ENCODE peak calls at places on chromosome 15, in eight cellular contexts. One of them, this sample, is unnamed.
A peak's percentile ranks its signal among the peaks of the same experiment; 100 is the strongest.

GRCh38 chr15:57122080-57122845 is 203.8 kb downstream of the TCF12 start:
- DNase-seq in sigmoid colon: no peak
- DNase-seq in gastrocnemius medialis: no peak
- DNase-seq in heart left ventricle: no peak
- DNase-seq in adipocyte: peak; percentile 40
- DNase-seq in spleen: no peak
- DNase-seq in trophoblast cell: no peak
- DNase-seq in psoas muscle: no peak
- DNase-seq in this sample: no peak

GRCh38 chr15:43204016-43204901 is 16.6 kb downstream of the EPB42 start:
- DNase-seq in trophoblast cell: peak; percentile 36
- DNase-seq in adipocyte: peak; percentile 73
- DNase-seq in psoas muscle: peak; percentile 44
- DNase-seq in gastrocnemius medialis: no peak
- DNase-seq in sigmoid colon: no peak
- DNase-seq in spleen: no peak
- DNase-seq in heart left ventricle: peak; percentile 45
- DNase-seq in this sample: no peak

GRCh38 chr15:33215941-33216872 is 21.7 kb upstream of the FMN1 start:
- DNase-seq in sigmoid colon: no peak
- DNase-seq in spleen: no peak
- DNase-seq in adipocyte: peak; percentile 18
- DNase-seq in gastrocnemius medialis: no peak
- DNase-seq in psoas muscle: no peak
- DNase-seq in trophoblast cell: peak; percentile 33
- DNase-seq in heart left ventricle: no peak
- DNase-seq in this sample: no peak

GRCh38 chr15:57676578-57676977 is 29.9 kb upstream of the POLR2M start:
- DNase-seq in heart left ventricle: no peak
- DNase-seq in adipocyte: no peak
- DNase-seq in psoas muscle: no peak
- DNase-seq in trophoblast cell: no peak
- DNase-seq in gastrocnemius medialis: no peak
- DNase-seq in sigmoid colon: no peak
- DNase-seq in spleen: no peak
- DNase-seq in this sample: no peak

GRCh38 chr15:78306176-78306774 is 6.9 kb upstream of the SKIC8 start:
- DNase-seq in spleen: no peak
- DNase-seq in psoas muscle: no peak
- DNase-seq in gastrocnemius medialis: no peak
- DNase-seq in trophoblast cell: no peak
- DNase-seq in sigmoid colon: no peak
- DNase-seq in adipocyte: peak; percentile 89
- DNase-seq in heart left ventricle: no peak
- DNase-seq in this sample: no peak

GRCh38 chr15:60672400-60672799 is 193.5 kb upstream of the ICE2 start:
- DNase-seq in heart left ventricle: no peak
- DNase-seq in spleen: no peak
- DNase-seq in psoas muscle: no peak
- DNase-seq in trophoblast cell: no peak
- DNase-seq in gastrocnemius medialis: no peak
- DNase-seq in adipocyte: no peak
- DNase-seq in sigmoid colon: no peak
- DNase-seq in this sample: no peak

GRCh38 chr15:76787273-76787672 is 117.9 kb downstream of the SCAPER start:
- DNase-seq in adipocyte: no peak
- DNase-seq in heart left ventricle: no peak
- DNase-seq in trophoblast cell: no peak
- DNase-seq in sigmoid colon: no peak
- DNase-seq in spleen: no peak
- DNase-seq in gastrocnemius medialis: no peak
- DNase-seq in psoas muscle: no peak
- DNase-seq in this sample: no peak

GRCh38 chr15:41942886-41943285 is 29.5 kb downstream of the EHD4 start:
- DNase-seq in psoas muscle: no peak
- DNase-seq in gastrocnemius medialis: no peak
- DNase-seq in heart left ventricle: no peak
- DNase-seq in sigmoid colon: no peak
- DNase-seq in spleen: no peak
- DNase-seq in adipocyte: no peak
- DNase-seq in trophoblast cell: no peak
- DNase-seq in this sample: no peak

GRCh38 chr15:64150236-64150578 is 1.3 kb upstream of the SNX22 start:
- DNase-seq in spleen: no peak
- DNase-seq in psoas muscle: no peak
- DNase-seq in adipocyte: no peak
- DNase-seq in sigmoid colon: peak; percentile 52
- DNase-seq in trophoblast cell: no peak
- DNase-seq in heart left ventricle: no peak
- DNase-seq in gastrocnemius medialis: no peak
- DNase-seq in this sample: no peak

GRCh38 chr15:76296849-76297248 is 14.4 kb downstream of the ETFA start:
- DNase-seq in heart left ventricle: no peak
- DNase-seq in sigmoid colon: no peak
- DNase-seq in psoas muscle: no peak
- DNase-seq in trophoblast cell: no peak
- DNase-seq in gastrocnemius medialis: no peak
- DNase-seq in adipocyte: no peak
- DNase-seq in spleen: no peak
- DNase-seq in this sample: no peak

GRCh38 chr15:41494190-41494921 is 682 bp downstream of the ITPKA start:
- DNase-seq in heart left ventricle: no peak
- DNase-seq in trophoblast cell: no peak
- DNase-seq in sigmoid colon: no peak
- DNase-seq in spleen: peak; percentile 84
- DNase-seq in psoas muscle: peak; percentile 30
- DNase-seq in adipocyte: peak; percentile 42
- DNase-seq in gastrocnemius medialis: no peak
- DNase-seq in this sample: peak; percentile 23

GRCh38 chr15:43153269-43153668 is 19.9 kb downstream of the TMEM62 start:
- DNase-seq in adipocyte: no peak
- DNase-seq in gastrocnemius medialis: no peak
- DNase-seq in trophoblast cell: no peak
- DNase-seq in spleen: no peak
- DNase-seq in sigmoid colon: no peak
- DNase-seq in psoas muscle: no peak
- DNase-seq in heart left ventricle: no peak
- DNase-seq in this sample: no peak

GRCh38 chr15:67210555-67211168 is 43.8 kb downstream of the AAGAB start:
- DNase-seq in spleen: no peak
- DNase-seq in trophoblast cell: no peak
- DNase-seq in heart left ventricle: no peak
- DNase-seq in sigmoid colon: no peak
- DNase-seq in psoas muscle: no peak
- DNase-seq in adipocyte: no peak
- DNase-seq in gastrocnemius medialis: no peak
- DNase-seq in this sample: no peak

GRCh38 chr15:25437751-25438600 is 848 bp downstream of the UBE3A start:
- DNase-seq in gastrocnemius medialis: peak; percentile 16
- DNase-seq in psoas muscle: peak; percentile 67
- DNase-seq in sigmoid colon: peak; percentile 74
- DNase-seq in heart left ventricle: peak; percentile 60
- DNase-seq in spleen: peak; percentile 93
- DNase-seq in trophoblast cell: peak; percentile 69
- DNase-seq in adipocyte: peak; percentile 79
- DNase-seq in this sample: peak; percentile 52

GRCh38 chr15:89125038-89125826 is 37.0 kb downstream of the ABHD2 start:
- DNase-seq in spleen: no peak
- DNase-seq in psoas muscle: no peak
- DNase-seq in trophoblast cell: no peak
- DNase-seq in adipocyte: no peak
- DNase-seq in heart left ventricle: no peak
- DNase-seq in gastrocnemius medialis: no peak
- DNase-seq in sigmoid colon: no peak
- DNase-seq in this sample: no peak

GRCh38 chr15:82551646-82552247 is 11.5 kb upstream of the RPS17 start:
- DNase-seq in adipocyte: no peak
- DNase-seq in trophoblast cell: peak; percentile 57
- DNase-seq in heart left ventricle: no peak
- DNase-seq in gastrocnemius medialis: no peak
- DNase-seq in sigmoid colon: no peak
- DNase-seq in spleen: no peak
- DNase-seq in psoas muscle: no peak
- DNase-seq in this sample: no peak

GRCh38 chr15:82552861-82553260 is 12.6 kb upstream of the RPS17 start:
- DNase-seq in trophoblast cell: no peak
- DNase-seq in gastrocnemius medialis: peak; percentile 56
- DNase-seq in spleen: no peak
- DNase-seq in adipocyte: no peak
- DNase-seq in heart left ventricle: no peak
- DNase-seq in sigmoid colon: no peak
- DNase-seq in psoas muscle: no peak
- DNase-seq in this sample: no peak

GRCh38 chr15:82554351-82554750 is 14.1 kb upstream of the RPS17 start:
- DNase-seq in adipocyte: no peak
- DNase-seq in spleen: no peak
- DNase-seq in gastrocnemius medialis: peak; percentile 33
- DNase-seq in trophoblast cell: no peak
- DNase-seq in sigmoid colon: no peak
- DNase-seq in psoas muscle: no peak
- DNase-seq in heart left ventricle: no peak
- DNase-seq in this sample: no peak

GRCh38 chr15:82554857-82555256 is 14.6 kb upstream of the RPS17 start:
- DNase-seq in psoas muscle: no peak
- DNase-seq in gastrocnemius medialis: no peak
- DNase-seq in trophoblast cell: no peak
- DNase-seq in sigmoid colon: no peak
- DNase-seq in adipocyte: no peak
- DNase-seq in heart left ventricle: no peak
- DNase-seq in spleen: no peak
- DNase-seq in this sample: no peak

GRCh38 chr15:82553846-82554245 is 13.6 kb upstream of the RPS17 start:
- DNase-seq in adipocyte: no peak
- DNase-seq in heart left ventricle: no peak
- DNase-seq in trophoblast cell: peak; percentile 69
- DNase-seq in spleen: no peak
- DNase-seq in gastrocnemius medialis: no peak
- DNase-seq in sigmoid colon: no peak
- DNase-seq in psoas muscle: no peak
- DNase-seq in this sample: no peak
- H3K36me3 ChIP-seq in adipocyte: peaks cover 22% of the 10 kb centered on the region
- H3K36me3 ChIP-seq in heart left ventricle: peaks cover 7% of the 10 kb centered on the region
- H3K36me3 ChIP-seq in trophoblast cell: no peaks in the 10 kb centered on the region
- H3K36me3 ChIP-seq in spleen: no peaks in the 10 kb centered on the region
- H3K36me3 ChIP-seq in gastrocnemius medialis: no peaks in the 10 kb centered on the region
- H3K36me3 ChIP-seq in sigmoid colon: peaks cover 49% of the 10 kb centered on the region
- H3K36me3 ChIP-seq in psoas muscle: no peaks in the 10 kb centered on the region
- H3K36me3 ChIP-seq in this sample: no peaks in the 10 kb centered on the region

GRCh38 chr15:70426065-70426821 is 328.5 kb upstream of the TLE3 start:
- DNase-seq in psoas muscle: no peak
- DNase-seq in gastrocnemius medialis: no peak
- DNase-seq in heart left ventricle: no peak
- DNase-seq in adipocyte: peak; percentile 4
- DNase-seq in trophoblast cell: no peak
- DNase-seq in spleen: no peak
- DNase-seq in sigmoid colon: no peak
- DNase-seq in this sample: no peak
- H3K27me3 ChIP-seq in psoas muscle: peaks cover 16% of the 10 kb centered on the region
- H3K27me3 ChIP-seq in gastrocnemius medialis: peaks cover 4% of the 10 kb centered on the region
- H3K27me3 ChIP-seq in heart left ventricle: no peaks in the 10 kb centered on the region
- H3K27me3 ChIP-seq in adipocyte: peaks cover 43% of the 10 kb centered on the region
- H3K27me3 ChIP-seq in trophoblast cell: no peaks in the 10 kb centered on the region
- H3K27me3 ChIP-seq in spleen: peaks cover 3% of the 10 kb centered on the region
- H3K27me3 ChIP-seq in sigmoid colon: no peaks in the 10 kb centered on the region
- H3K27me3 ChIP-seq in this sample: no peaks in the 10 kb centered on the region

DNA sequence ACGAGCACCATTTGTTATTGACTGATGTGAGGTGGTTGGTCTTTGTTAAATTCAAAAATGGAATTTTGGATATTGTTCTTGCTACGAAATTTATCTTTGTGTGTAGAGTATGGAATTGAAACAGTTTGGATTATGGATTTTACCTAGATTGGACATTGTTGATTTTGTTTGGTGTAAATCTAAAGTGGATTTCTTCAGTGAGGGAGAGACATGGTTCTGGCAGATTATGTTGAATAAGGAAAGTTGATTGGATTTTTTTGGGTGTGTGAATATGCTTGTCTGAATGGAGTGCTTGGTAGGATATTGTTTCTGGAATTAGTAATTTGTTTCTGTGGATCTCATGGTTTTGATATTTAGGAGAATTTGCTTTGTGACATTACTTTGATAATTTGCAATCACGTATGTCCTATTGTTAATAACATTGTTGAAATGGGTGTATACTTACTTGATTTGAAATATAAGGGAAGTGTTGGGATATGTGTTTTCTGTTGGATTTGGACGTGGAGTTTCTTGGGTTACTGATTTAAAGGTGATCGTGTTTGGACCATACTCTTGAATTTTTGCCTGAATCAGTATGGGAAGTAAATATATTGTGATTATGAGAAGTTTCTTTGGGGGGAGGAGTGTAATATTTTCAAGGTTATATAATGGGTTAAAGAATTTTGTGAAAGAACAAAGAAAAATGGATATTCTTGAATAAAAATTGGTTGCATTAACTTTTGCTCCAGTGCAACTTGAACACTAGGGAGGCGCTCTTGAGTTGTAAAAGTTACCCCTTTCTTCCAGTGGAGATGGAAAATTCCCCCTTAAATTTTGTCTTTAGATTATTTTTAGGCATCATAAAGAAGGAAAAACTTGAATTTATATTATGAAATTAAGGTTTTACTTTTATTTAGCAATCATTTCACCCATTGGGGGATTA is 875 bp upstream of the CHD2 start:
- DNase-seq in adipocyte: no peak
- DNase-seq in trophoblast cell: no peak
- DNase-seq in psoas muscle: no peak
- DNase-seq in sigmoid colon: no peak
- DNase-seq in gastrocnemius medialis: no peak
- DNase-seq in heart left ventricle: no peak
- DNase-seq in spleen: no peak
- DNase-seq in this sample: no peak
- H3K4me3 ChIP-seq in adipocyte: peak overlapping the region; percentile 96
- H3K4me3 ChIP-seq in trophoblast cell: no peak overlapping the region
- H3K4me3 ChIP-seq in psoas muscle: peak overlapping the region; percentile 68
- H3K4me3 ChIP-seq in sigmoid colon: peak overlapping the region; percentile 60
- H3K4me3 ChIP-seq in gastrocnemius medialis: peak overlapping the region; percentile 72
- H3K4me3 ChIP-seq in heart left ventricle: peak overlapping the region; percentile 63
- H3K4me3 ChIP-seq in spleen: peak overlapping the region; percentile 58
- H3K4me3 ChIP-seq in this sample: no peak overlapping the region

GRCh38 chr15:84791763-84792162 is 25.4 kb upstream of the ALPK3 start:
- DNase-seq in psoas muscle: no peak
- DNase-seq in heart left ventricle: no peak
- DNase-seq in gastrocnemius medialis: no peak
- DNase-seq in adipocyte: no peak
- DNase-seq in sigmoid colon: no peak
- DNase-seq in spleen: no peak
- DNase-seq in trophoblast cell: no peak
- DNase-seq in this sample: no peak

GRCh38 chr15:84790676-84791075 is 26.5 kb upstream of the ALPK3 start:
- DNase-seq in trophoblast cell: no peak
- DNase-seq in spleen: no peak
- DNase-seq in sigmoid colon: no peak
- DNase-seq in adipocyte: no peak
- DNase-seq in gastrocnemius medialis: no peak
- DNase-seq in heart left ventricle: no peak
- DNase-seq in psoas muscle: no peak
- DNase-seq in this sample: no peak

GRCh38 chr15:84789762-84790161 is 27.4 kb upstream of the ALPK3 start:
- DNase-seq in psoas muscle: no peak
- DNase-seq in heart left ventricle: no peak
- DNase-seq in spleen: no peak
- DNase-seq in gastrocnemius medialis: no peak
- DNase-seq in sigmoid colon: no peak
- DNase-seq in adipocyte: no peak
- DNase-seq in trophoblast cell: no peak
- DNase-seq in this sample: no peak

GRCh38 chr15:84785053-84785452 is 32.1 kb upstream of the ALPK3 start:
- DNase-seq in psoas muscle: no peak
- DNase-seq in gastrocnemius medialis: peak; percentile 41
- DNase-seq in sigmoid colon: no peak
- DNase-seq in spleen: no peak
- DNase-seq in adipocyte: no peak
- DNase-seq in heart left ventricle: no peak
- DNase-seq in trophoblast cell: no peak
- DNase-seq in this sample: no peak

GRCh38 chr15:84788500-84788899 is 28.7 kb upstream of the ALPK3 start:
- DNase-seq in heart left ventricle: no peak
- DNase-seq in gastrocnemius medialis: no peak
- DNase-seq in spleen: no peak
- DNase-seq in adipocyte: peak; percentile 44
- DNase-seq in trophoblast cell: peak; percentile 30
- DNase-seq in psoas muscle: no peak
- DNase-seq in sigmoid colon: no peak
- DNase-seq in this sample: no peak
- H3K36me3 ChIP-seq in heart left ventricle: peaks cover 56% of the 10 kb centered on the region
- H3K36me3 ChIP-seq in gastrocnemius medialis: peaks cover 29% of the 10 kb centered on the region
- H3K36me3 ChIP-seq in spleen: peaks cover 52% of the 10 kb centered on the region
- H3K36me3 ChIP-seq in adipocyte: peaks cover 45% of the 10 kb centered on the region
- H3K36me3 ChIP-seq in trophoblast cell: peaks cover 39% of the 10 kb centered on the region
- H3K36me3 ChIP-seq in psoas muscle: peaks cover 3% of the 10 kb centered on the region
- H3K36me3 ChIP-seq in sigmoid colon: peaks cover 54% of the 10 kb centered on the region
- H3K36me3 ChIP-seq in this sample: no peaks in the 10 kb centered on the region

This sample was measured in uterus.